ENCODE peak calls at places on chromosomes 5 and 9, in nine cellular contexts. O is stimulated activated naive CD8-positive, alpha-beta T cell treated with anti-CD3 and anti-CD28 coated beads, Interleukin-15, amount 100 ng/mL, for 72 hours; A is right cardiac atrium; G is left cardiac atrium; T is left lung; K is naive B cell; L is upper lobe of right lung; J is omental fat pad; H is CD4-positive, CD25-positive, alpha-beta regulatory T cell. D is an unnamed sample.

GRCh38 chr9:13726746-13727145 is 447.3 kb upstream of the MPDZ start:
- ATAC-seq in L (no peak), J (no peak), H (no peak), A (peak), O (no peak), T (no peak), G (peak), K (no peak), D (no peak)

GRCh38 chr5:14458414-14458813 is 123.2 kb upstream of the OTULINL start:
- ATAC-seq in K (no peak), L (no peak), A (no peak), J (no peak), O (no peak), T (no peak), H (no peak), G (no peak), D (no peak)

GRCh38 chr9:134367061-134367460 is 40.8 kb downstream of the RXRA start:
- ATAC-seq in K (no peak), L (no peak), T (no peak), A (no peak), G (no peak), J (no peak), O (no peak), H (no peak), D (no peak)

GRCh38 chr9:81772144-81772543 is 82.8 kb upstream of the TLE1 start:
- ATAC-seq in O (no peak), A (no peak), J (no peak), H (no peak), L (no peak), G (no peak), T (no peak), K (no peak), D (no peak)

GRCh38 chr5:142046191-142046590 is 33.4 kb upstream of the GNPDA1 start:
- ATAC-seq in G (no peak), O (no peak), H (no peak), L (peak), K (no peak), T (peak), A (peak), J (no peak), D (no peak)

GRCh38 chr9:87714819-87715218 is 11.1 kb upstream of the CTSL start:
- ATAC-seq in O (no peak), H (no peak), G (no peak), L (peak), T (peak), K (no peak), J (no peak), A (peak), D (no peak)

GRCh38 chr9:34989946-34990635 is 546 bp downstream of the DNAJB5 start:
- ATAC-seq in H (no peak), O (no peak), A (peak), T (peak), J (peak), G (peak), K (no peak), L (peak), D (no peak)

GRCh38 chr5:92907914-92908606 is 673.0 kb downstream of the NR2F1-AS1 start:
- ATAC-seq in O (no peak), L (no peak), T (no peak), A (no peak), H (no peak), G (no peak), J (no peak), K (no peak), D (no peak)

GRCh38 chr9:38016375-38017120 is 52.5 kb downstream of the SHB start:
- ATAC-seq in O (no peak), K (no peak), G (peak), A (no peak), J (no peak), L (no peak), T (no peak), H (no peak), D (no peak)

GRCh38 chr5:174448662-174449061 is 275.7 kb upstream of the MSX2 start:
- ATAC-seq in G (no peak), H (no peak), J (no peak), O (no peak), L (no peak), T (no peak), K (no peak), A (no peak), D (no peak)

GRCh38 chr9:94210616-94211603 is 48.2 kb upstream of the ZNF169 start:
- ATAC-seq in T (no peak), A (no peak), G (no peak), L (no peak), K (no peak), O (no peak), J (no peak), H (no peak), D (no peak)

GRCh38 chr5:91632871-91633270 is 249.8 kb upstream of the ARRDC3 start:
- ATAC-seq in T (no peak), L (no peak), K (no peak), A (no peak), O (no peak), J (no peak), H (no peak), G (no peak), D (no peak)

GRCh38 chr9:87519415-87519989 is 21.8 kb downstream of the DAPK1 start:
- ATAC-seq in T (no peak), J (no peak), K (no peak), G (peak), H (no peak), A (peak), L (no peak), O (no peak), D (no peak)

GRCh38 chr9:131419029-131419614 is 25.2 kb downstream of the PRRC2B start:
- ATAC-seq in G (no peak), A (no peak), T (no peak), O (peak), H (no peak), J (no peak), K (no peak), L (no peak), D (no peak)

GRCh38 chr5:94969174-94969573 is 315.7 kb downstream of the MCTP1 start:
- ATAC-seq in O (no peak), H (no peak), L (peak), A (no peak), T (peak), G (no peak), J (no peak), K (no peak), D (no peak)

GRCh38 chr9:82332774-82333152 is 344.2 kb downstream of the SPATA31D1 start:
- ATAC-seq in J (no peak), O (no peak), H (no peak), T (no peak), L (no peak), K (no peak), G (no peak), A (no peak), D (no peak)

GRCh38 chr5:150461231-150461630 is 11.7 kb upstream of the RPS14 start:
- ATAC-seq in H (no peak), G (no peak), A (no peak), K (peak), O (no peak), T (no peak), L (no peak), J (no peak), D (peak)

GRCh38 chr5:61464512-61464911 is 132.5 kb downstream of the ZSWIM6 start:
- ATAC-seq in T (peak), L (peak), J (no peak), H (no peak), G (no peak), K (no peak), O (no peak), A (no peak), D (no peak)

GRCh38 chr5:69368458-69369368 is 607 bp downstream of the AK6 start:
- ATAC-seq in G (peak), A (no peak), T (peak), K (peak), J (peak), L (peak), H (no peak), O (peak), D (peak)

D was measured in stimulated activated memory B cell treated with anti-CD40 and anti-IgM and Interleukin-4, amounts not matched to agents 10 μg/mL and 1 μg/mL and 100 μg/mL, for 72 hours.